ENCODE peak calls at places on chromosomes 5 and 9, in six cellular contexts. W is suprapubic skin; X is breast epithelium; H is CD8-positive, alpha-beta T cell; P is PC-3; S is tibial artery. U is an unnamed sample.

GRCh38 chr5:38069360-38069759 is 189.0 kb upstream of the EGFLAM start:
- DNase-seq in W (no peak), X (no peak), H (no peak), P (no peak), S (no peak), U (peak; percentile 47)

GRCh38 chr9:70477146-70477745 is 62.8 kb upstream of the KLF9 start:
- DNase-seq in W (no peak), X (no peak), H (no peak), P (peak; percentile 44), S (no peak), U (peak; percentile 70)

GRCh38 chr9:126615251-126615790 is 1.6 kb downstream of the LMX1B start:
- DNase-seq in W (no peak), X (peak; percentile 72), H (no peak), P (no peak), S (no peak), U (no peak)

GRCh38 chr5:62385136-62385535 is 18.6 kb downstream of the DIMT1 start:
- DNase-seq in W (no peak), X (no peak), H (no peak), P (peak; percentile 85), S (no peak), U (peak; percentile 61)

GRCh38 chr5:91222482-91222881 is 160.6 kb downstream of the ARRDC3 start:
- DNase-seq in W (no peak), X (no peak), H (no peak), P (no peak), S (no peak), U (no peak)

GRCh38 chr5:65760504-65761275 is 38.7 kb downstream of the NLN start:
- DNase-seq in W (no peak), X (peak; percentile 45), H (peak; percentile 78), P (peak; percentile 61), S (no peak), U (no peak)

GRCh38 chr5:3386676-3387075 is 209.0 kb upstream of the IRX1 start:
- DNase-seq in W (no peak), X (no peak), H (no peak), P (no peak), S (no peak), U (no peak)

GRCh38 chr9:115167175-115167574 is 49.2 kb upstream of the TNC start:
- DNase-seq in W (no peak), X (no peak), H (no peak), P (peak; percentile 74), S (no peak), U (peak; percentile 82)

GRCh38 chr5:89211836-89212235 is 328.9 kb upstream of the MEF2C start:
- DNase-seq in W (no peak), X (no peak), H (no peak), P (peak; percentile 76), S (no peak), U (peak; percentile 67)

GRCh38 chr9:100933656-100934055 is 94.9 kb upstream of the PLPPR1 start:
- DNase-seq in W (no peak), X (no peak), H (no peak), P (no peak), S (no peak), U (peak; percentile 57)

GRCh38 chr9:130530932-130531331 is 48.4 kb upstream of the FUBP3 start:
- DNase-seq in W (no peak), X (no peak), H (no peak), P (peak; percentile 18), S (no peak), U (no peak)

GRCh38 chr5:95644351-95645042 is 2.1 kb upstream of the RFESD start:
- DNase-seq in W (peak; percentile 78), X (no peak), H (peak; percentile 56), P (peak; percentile 78), S (no peak), U (peak; percentile 50)

GRCh38 chr5:3601929-3602712 is 6.5 kb downstream of the IRX1 start:
- DNase-seq in W (no peak), X (no peak), H (no peak), P (no peak), S (no peak), U (no peak)

GRCh38 chr9:2066312-2067273 is 51.4 kb downstream of the SMARCA2 start:
- DNase-seq in W (no peak), X (no peak), H (no peak), P (no peak), S (no peak), U (peak; percentile 14)

GRCh38 chr5:124932791-124933600 is 186.6 kb upstream of the ZNF608 start:
- DNase-seq in W (no peak), X (peak; percentile 61), H (no peak), P (no peak), S (no peak), U (no peak)

GRCh38 chr9:131382850-131383729 is 10.8 kb upstream of the PRRC2B start:
- DNase-seq in W (no peak), X (peak; percentile 76), H (no peak), P (peak; percentile 67), S (no peak), U (peak; percentile 58)

GRCh38 chr9:24257726-24258125 is 288.0 kb downstream of the IZUMO3 start:
- DNase-seq in W (no peak), X (no peak), H (no peak), P (peak; percentile 46), S (no peak), U (peak; percentile 10)

GRCh38 chr5:124662261-124662781 is 84.1 kb downstream of the ZNF608 start:
- DNase-seq in W (no peak), X (no peak), H (no peak), P (no peak), S (no peak), U (peak; percentile 60)

GRCh38 chr9:100448266-100448665 is 21.3 kb downstream of the MSANTD3 start:
- DNase-seq in W (no peak), X (no peak), H (no peak), P (no peak), S (no peak), U (no peak)

GRCh38 chr9:134209731-134210311 is 45.5 kb upstream of the RNU6ATAC start:
- DNase-seq in W (no peak), X (no peak), H (no peak), P (no peak), S (no peak), U (no peak)

GRCh38 chr5:171306141-171306540 is 2.9 kb upstream of the TLX3 start:
- DNase-seq in W (no peak), X (no peak), H (no peak), P (no peak), S (no peak), U (no peak)

GRCh38 chr9:110650991-110651411 is 17.6 kb upstream of the MUSK start:
- DNase-seq in W (no peak), X (no peak), H (no peak), P (peak; percentile 77), S (no peak), U (no peak)

GRCh38 chr9:76181020-76181641 is 213.1 kb downstream of the RFK start:
- DNase-seq in W (no peak), X (no peak), H (no peak), P (peak; percentile 1), S (no peak), U (peak; percentile 91)

GRCh38 chr5:93677344-93678021 is 63.9 kb downstream of the POU5F2 start:
- DNase-seq in W (no peak), X (no peak), H (no peak), P (peak; percentile 82), S (no peak), U (peak; percentile 30)

GRCh38 chr5:58969253-58969652 is 386.4 kb downstream of the RAB3C start:
- DNase-seq in W (no peak), X (no peak), H (no peak), P (no peak), S (no peak), U (no peak)

GRCh38 chr9:90054810-90055209 is 450.0 kb downstream of the GADD45G start:
- DNase-seq in W (no peak), X (no peak), H (no peak), P (no peak), S (no peak), U (no peak)

GRCh38 chr9:91949946-91950664 is at the start of gene ROR2:
- DNase-seq in W (no peak), X (peak; percentile 39), H (peak; percentile 61), P (peak; percentile 21), S (peak; percentile 73), U (peak; percentile 41)
- H3K4me1 ChIP-seq in W (peaks cover 36% of the 10 kb centered on the region), X (peaks cover 8% of the 10 kb centered on the region), H (no peaks in the 10 kb centered on the region), P (no peaks in the 10 kb centered on the region), S (no peaks in the 10 kb centered on the region), U (no peaks in the 10 kb centered on the region)

GRCh38 chr5:149893403-149893931 is 51.1 kb downstream of the PDE6A start:
- DNase-seq in W (no peak), X (no peak), H (no peak), P (no peak), S (no peak), U (no peak)

GRCh38 chr5:149892594-149892993 is 52.0 kb downstream of the PDE6A start:
- DNase-seq in W (no peak), X (no peak), H (no peak), P (no peak), S (no peak), U (no peak)

GRCh38 chr5:149895416-149896345 is 48.9 kb downstream of the PDE6A start:
- DNase-seq in W (no peak), X (no peak), H (no peak), P (peak; percentile 59), S (no peak), U (peak; percentile 63)

GRCh38 chr5:149898811-149899210 is 45.8 kb downstream of the PDE6A start:
- DNase-seq in W (no peak), X (no peak), H (no peak), P (no peak), S (no peak), U (no peak)

GRCh38 chr5:149894237-149894636 is 50.4 kb downstream of the PDE6A start:
- DNase-seq in W (no peak), X (no peak), H (no peak), P (no peak), S (no peak), U (no peak)
- H3K27ac ChIP-seq in W (no peak overlapping the region), X (no peak overlapping the region), H (no peak overlapping the region), P (no peak overlapping the region), S (no peak overlapping the region), U (no peak overlapping the region)

GRCh38 chr5:150787659-150788058 is 9.1 kb downstream of the SMIM3 start:
- DNase-seq in W (no peak), X (no peak), H (no peak), P (no peak), S (no peak), U (no peak)

GRCh38 chr5:150788974-150789373 is 10.4 kb downstream of the SMIM3 start:
- DNase-seq in W (no peak), X (no peak), H (no peak), P (no peak), S (no peak), U (no peak)

GRCh38 chr5:150789943-150790611 is 11.5 kb downstream of the SMIM3 start:
- DNase-seq in W (no peak), X (peak; percentile 63), H (peak; percentile 67), P (peak; percentile 90), S (peak; percentile 69), U (peak; percentile 100)

GRCh38 chr5:150791536-150791935 is 13.0 kb downstream of the SMIM3 start:
- DNase-seq in W (no peak), X (no peak), H (no peak), P (no peak), S (no peak), U (no peak)

GRCh38 chr5:150789431-150789830 is 10.9 kb downstream of the SMIM3 start:
- DNase-seq in W (no peak), X (no peak), H (no peak), P (no peak), S (no peak), U (no peak)
- H3K4me1 ChIP-seq in W (peaks cover 27% of the 10 kb centered on the region), X (peaks cover 13% of the 10 kb centered on the region), H (peaks cover 15% of the 10 kb centered on the region), P (peaks cover 23% of the 10 kb centered on the region), S (no peaks in the 10 kb centered on the region), U (peaks cover 27% of the 10 kb centered on the region)

GRCh38 chr5:98455660-98456059 is 317.8 kb upstream of the RGMB start:
- DNase-seq in W (no peak), X (no peak), H (no peak), P (peak; percentile 10), S (no peak), U (no peak)
- H3K27ac ChIP-seq in W (no peak overlapping the region), X (no peak overlapping the region), H (no peak overlapping the region), P (peak overlapping the region; percentile 54), S (no peak overlapping the region), U (peak overlapping the region; percentile 5)

GRCh38 chr9:127930298-127931091 is at the start of gene PIP5KL1:
- DNase-seq in W (peak; percentile 90), X (peak; percentile 65), H (peak; percentile 79), P (peak; percentile 68), S (peak; percentile 83), U (no peak)
- H3K4me1 ChIP-seq in W (peaks cover 56% of the 10 kb centered on the region), X (peaks cover 5% of the 10 kb centered on the region), H (peaks cover 37% of the 10 kb centered on the region), P (peaks cover 26% of the 10 kb centered on the region), S (no peaks in the 10 kb centered on the region), U (peaks cover 3% of the 10 kb centered on the region)